ENCODE peak calls at places on chromosomes 6 and 20, in nine cellular contexts. S is nephron progenitor cell, O is hypothalamus, T is cardiac muscle cell, K is pancreas, W is iPS-NIHi11, U is ELR, R is heart right ventricle, Q is spleen. E is an unnamed sample.

GRCh38 chr6:148231572-148231971 is 111.1 kb upstream of the SASH1 start:
- DNase-seq in S (no peak), O (no peak), T (peak), K (no peak), W (no peak), U (peak), R (no peak), Q (no peak), E (no peak)

GRCh38 chr20:38755324-38755910 is 7.2 kb downstream of the ACTR5 start:
- DNase-seq in S (no peak), O (no peak), T (no peak), K (no peak), W (no peak), U (no peak), R (no peak), Q (no peak), E (no peak)

GRCh38 chr6:125259354-125259736 is 42.4 kb downstream of the HDDC2 start:
- DNase-seq in S (no peak), O (no peak), T (no peak), K (no peak), W (no peak), U (no peak), R (no peak), Q (no peak), E (no peak)

GRCh38 chr6:100468966-100469859 is 4.5 kb upstream of the SIM1 start:
- DNase-seq in S (peak), O (no peak), T (no peak), K (no peak), W (no peak), U (no peak), R (no peak), Q (no peak), E (no peak)

GRCh38 chr6:47098570-47098993 is 56.5 kb upstream of the ADGRF1 start:
- DNase-seq in S (no peak), O (no peak), T (peak), K (no peak), W (no peak), U (no peak), R (no peak), Q (no peak), E (no peak)

GRCh38 chr20:1304711-1305515 is 24.0 kb downstream of the SDCBP2 start:
- DNase-seq in S (peak), O (no peak), T (no peak), K (no peak), W (no peak), U (no peak), R (no peak), Q (peak), E (no peak)

GRCh38 chr6:36642913-36643817 is 35.3 kb upstream of the CDKN1A start:
- DNase-seq in S (no peak), O (peak), T (peak), K (peak), W (no peak), U (peak), R (peak), Q (no peak), E (peak)

GRCh38 chr6:166499350-166500163 is 86.9 kb downstream of the RAMACL start:
- DNase-seq in S (no peak), O (no peak), T (no peak), K (no peak), W (no peak), U (no peak), R (no peak), Q (no peak), E (no peak)

GRCh38 chr6:74087898-74088297 is 391.9 kb downstream of the CD109 start:
- DNase-seq in S (no peak), O (no peak), T (peak), K (no peak), W (no peak), U (peak), R (no peak), Q (no peak), E (no peak)

GRCh38 chr20:25223179-25223661 is 24.7 kb upstream of the PYGB start:
- DNase-seq in S (no peak), O (no peak), T (peak), K (no peak), W (peak), U (peak), R (no peak), Q (no peak), E (no peak)

GRCh38 chr6:30670760-30671527 is 1.9 kb downstream of the DHX16 start:
- DNase-seq in S (peak), O (no peak), T (no peak), K (no peak), W (no peak), U (no peak), R (no peak), Q (no peak), E (no peak)

GRCh38 chr6:37966801-37967200 is 147.3 kb downstream of the ZFAND3 start:
- DNase-seq in S (no peak), O (no peak), T (no peak), K (no peak), W (no peak), U (peak), R (no peak), Q (no peak), E (no peak)

GRCh38 chr20:17627101-17627950 is 54.7 kb downstream of the RRBP1 start:
- DNase-seq in S (no peak), O (no peak), T (no peak), K (no peak), W (no peak), U (no peak), R (no peak), Q (peak), E (no peak)